ENCODE peak calls at places on chromosomes 1 and 21, in six cellular contexts. V is effector memory CD4-positive, alpha-beta T cell; I is caudate nucleus; N is T-helper 9 cell; B is ureter; H is tibial artery. T is an unnamed sample.

GRCh38 chr1:160205242-160205973 is at the start of gene PEA15:
- DNase-seq in V (peak; percentile 51), I (peak; percentile 65), N (peak; percentile 63), B (peak; percentile 79), H (peak; percentile 69), T (peak; percentile 46)

GRCh38 chr1:16279186-16279585 is 42.2 kb upstream of the CPLANE2 start:
- DNase-seq in V (no peak), I (no peak), N (no peak), B (no peak), H (no peak), T (no peak)

GRCh38 chr1:228913649-228914048 is 178.4 kb downstream of the RHOU start:
- DNase-seq in V (no peak), I (no peak), N (no peak), B (no peak), H (no peak), T (no peak)

GRCh38 chr1:67126111-67126746 is 8.5 kb downstream of the C1orf141 start:
- DNase-seq in V (no peak), I (no peak), N (no peak), B (no peak), H (no peak), T (no peak)

GRCh38 chr1:30847358-30847972 is 61.1 kb downstream of the SDC3 start:
- DNase-seq in V (no peak), I (peak; percentile 65), N (no peak), B (peak; percentile 72), H (peak; percentile 70), T (no peak)

GRCh38 chr1:168636642-168637111 is 60.3 kb downstream of the XCL1 start:
- DNase-seq in V (no peak), I (no peak), N (no peak), B (no peak), H (peak; percentile 68), T (no peak)

GRCh38 chr1:145956776-145957442 is 908 bp downstream of the LIX1L start:
- DNase-seq in V (no peak), I (no peak), N (no peak), B (no peak), H (no peak), T (no peak)

GRCh38 chr1:21651214-21652042 is 17.7 kb downstream of the RAP1GAP start:
- DNase-seq in V (peak; percentile 28), I (peak; percentile 62), N (peak; percentile 16), B (no peak), H (no peak), T (no peak)

GRCh38 chr1:47529520-47530098 is 91.8 kb downstream of the FOXD2 start:
- DNase-seq in V (no peak), I (no peak), N (no peak), B (no peak), H (no peak), T (no peak)

GRCh38 chr1:50108497-50109073 is at the start of gene ELAVL4:
- DNase-seq in V (no peak), I (no peak), N (no peak), B (no peak), H (no peak), T (no peak)

GRCh38 chr1:27122652-27123051 is 32.3 kb downstream of the SLC9A1 start:
- DNase-seq in V (no peak), I (no peak), N (no peak), B (peak; percentile 84), H (peak; percentile 71), T (no peak)

GRCh38 chr1:204479387-204480136 is 15.0 kb downstream of the PIK3C2B start:
- DNase-seq in V (no peak), I (no peak), N (no peak), B (no peak), H (no peak), T (no peak)

GRCh38 chr21:41835711-41836154 is 43.4 kb downstream of the PRDM15 start:
- DNase-seq in V (no peak), I (no peak), N (no peak), B (no peak), H (no peak), T (no peak)

GRCh38 chr21:33682992-33683627 is 40.8 kb downstream of the ITSN1 start:
- DNase-seq in V (no peak), I (no peak), N (no peak), B (no peak), H (no peak), T (no peak)

GRCh38 chr1:108570128-108570527 is 10.2 kb downstream of the EEIG2 start:
- DNase-seq in V (no peak), I (no peak), N (no peak), B (no peak), H (no peak), T (no peak)

GRCh38 chr1:14259191-14259757 is 339.2 kb upstream of the KAZN start:
- DNase-seq in V (no peak), I (peak; percentile 95), N (no peak), B (peak; percentile 80), H (peak; percentile 87), T (no peak)

GRCh38 chr1:182087304-182087703 is 25.8 kb upstream of the ZNF648 start:
- DNase-seq in V (no peak), I (no peak), N (no peak), B (peak; percentile 46), H (no peak), T (no peak)

GRCh38 chr1:66521736-66522365 is 12.1 kb upstream of the SGIP1 start:
- DNase-seq in V (no peak), I (no peak), N (no peak), B (no peak), H (no peak), T (no peak)

GRCh38 chr1:1542766-1543705 is 2.6 kb upstream of the TMEM240 start:
- DNase-seq in V (no peak), I (no peak), N (no peak), B (no peak), H (no peak), T (no peak)

GRCh38 chr1:208834346-208835081 is 590.3 kb upstream of the PLXNA2 start:
- DNase-seq in V (no peak), I (no peak), N (no peak), B (no peak), H (no peak), T (no peak)

GRCh38 chr1:91778964-91779363 is 107.0 kb downstream of the TGFBR3 start:
- DNase-seq in V (no peak), I (no peak), N (no peak), B (no peak), H (no peak), T (no peak)

GRCh38 chr1:30524840-30525617 is 198.4 kb downstream of the MATN1 start:
- DNase-seq in V (no peak), I (no peak), N (no peak), B (peak; percentile 41), H (no peak), T (no peak)

GRCh38 chr1:226510453-226510852 is 38.1 kb upstream of the STUM start:
- DNase-seq in V (no peak), I (no peak), N (no peak), B (no peak), H (no peak), T (no peak)

GRCh38 chr1:45177452-45177851 is 29.0 kb downstream of the ZSWIM5 start:
- DNase-seq in V (no peak), I (no peak), N (no peak), B (no peak), H (no peak), T (no peak)

GRCh38 chr1:33147997-33148314 is 33.9 kb downstream of the TRIM62 start:
- DNase-seq in V (no peak), I (no peak), N (no peak), B (no peak), H (no peak), T (no peak)